ENCODE peak calls at places on chromosome 4, in five cellular contexts. T, J, N, V and R are unnamed samples.

GRCh38 chr4:186829740-186830449 is 106.2 kb upstream of the FAT1 start:
- DNase-seq in N (peak), J (no peak), V (no peak), T (no peak), R (no peak)

GRCh38 chr4:136741468-136741867 is 790.8 kb downstream of the PCDH18 start:
- DNase-seq in T (peak), N (no peak), V (no peak), J (no peak), R (no peak)

GRCh38 chr4:153018716-153019115 is 82.6 kb downstream of the FHDC1 start:
- DNase-seq in J (peak), V (no peak), N (no peak), T (no peak), R (no peak)

GRCh38 chr4:79820427-79820826 is 252.6 kb downstream of the ANTXR2 start:
- DNase-seq in V (no peak), N (peak), J (no peak), T (no peak), R (no peak)

GRCh38 chr4:141410839-141411238 is 190.1 kb downstream of the ZNF330 start:
- DNase-seq in N (no peak), J (no peak), V (no peak), T (no peak), R (no peak)

GRCh38 chr4:40189997-40190396 is 6.8 kb upstream of the RHOH start:
- DNase-seq in N (no peak), V (no peak), J (peak), T (no peak), R (no peak)

GRCh38 chr4:94931626-94932025 is 173.9 kb downstream of the BMPR1B start:
- DNase-seq in T (no peak), J (no peak), V (no peak), N (no peak), R (no peak)

GRCh38 chr4:135368826-135369225 is 1167.2 kb upstream of the PABPC4L start:
- DNase-seq in V (no peak), T (no peak), J (no peak), N (no peak), R (no peak)

GRCh38 chr4:56786955-56787354 is 34.5 kb downstream of the SPINK2 start:
- DNase-seq in V (no peak), T (peak), N (no peak), J (peak), R (no peak)

GRCh38 chr4:6435010-6435409 is 37.4 kb downstream of the PPP2R2C start:
- DNase-seq in J (no peak), N (no peak), V (no peak), T (no peak), R (no peak)

GRCh38 chr4:7938513-7939376 is 916 bp downstream of the AFAP1 start:
- DNase-seq in N (no peak), J (no peak), T (peak), V (no peak), R (peak)

GRCh38 chr4:173519130-173520101 is 10.6 kb downstream of the HAND2 start:
- DNase-seq in N (no peak), J (no peak), V (no peak), T (no peak), R (no peak)